ENCODE peak calls at places on chromosomes 11 and 22, in five cellular contexts. J is A549; W is naive thymus-derived CD4-positive, alpha-beta T cell; H is neural progenitor cell; N is endodermal cell. G is an unnamed sample. For H3K9me3, the result is how much of the 10 kb centered on the place peaks cover.

GRCh38 chr11:92707173-92707619 is 262.3 kb upstream of the MTNR1B start:
- DNase-seq in W (no peak), J (no peak), H (peak), N (no peak), G (no peak)

GRCh38 chr11:74846770-74847169 is 98.1 kb downstream of the RNF169 start:
- DNase-seq in N (no peak), J (no peak), H (no peak), W (no peak), G (no peak)

GRCh38 chr11:94869186-94869585 is 101.0 kb downstream of the AMOTL1 start:
- DNase-seq in N (peak), H (no peak), J (no peak), W (no peak), G (no peak)

GRCh38 chr11:27471588-27472397 is 797 bp downstream of the LGR4 start:
- DNase-seq in H (peak), N (peak), W (peak), J (peak), G (no peak)

GRCh38 chr22:31238057-31238456 is 26.0 kb downstream of the LIMK2 start:
- DNase-seq in W (no peak), H (no peak), N (no peak), J (no peak), G (no peak)

GRCh38 chr11:125935629-125936199 is 10.1 kb upstream of the VSIG10L2 start:
- DNase-seq in N (no peak), W (no peak), H (no peak), J (no peak), G (no peak)

GRCh38 chr11:60887531-60887930 is 18.9 kb downstream of the PRPF19 start:
- DNase-seq in W (no peak), N (peak), H (peak), J (peak), G (peak)

GRCh38 chr11:116901211-116901610 is 63.8 kb upstream of the APOA1 start:
- DNase-seq in J (no peak), H (no peak), N (no peak), W (no peak), G (no peak)

GRCh38 chr11:66124564-66124963 is 54.5 kb downstream of the PACS1 start:
- DNase-seq in W (no peak), J (peak), H (no peak), N (no peak), G (no peak)

GRCh38 chr11:61652135-61652534 is 28.1 kb upstream of the DAGLA start:
- DNase-seq in W (no peak), J (no peak), N (no peak), H (no peak), G (no peak)

GRCh38 chr11:67032830-67033555 is 10.1 kb downstream of the SYT12 start:
- DNase-seq in W (no peak), J (peak), H (no peak), N (peak), G (no peak)

GRCh38 chr11:109480251-109480650 is 58.3 kb downstream of the C11orf87 start:
- DNase-seq in H (peak), N (peak), J (no peak), W (no peak), G (no peak)

GRCh38 chr11:73218830-73219215 is 742 bp downstream of the P2RY2 start:
- DNase-seq in W (no peak), N (no peak), J (no peak), H (peak), G (no peak)

GRCh38 chr11:2304156-2305139 is 2.6 kb downstream of the TSPAN32 start:
- DNase-seq in H (no peak), N (peak), J (no peak), W (no peak), G (no peak)

GRCh38 chr11:35039076-35039475 is 99.9 kb upstream of the CD44 start:
- DNase-seq in H (no peak), W (no peak), N (no peak), J (no peak), G (no peak)

GRCh38 chr11:65435981-65436411 is 13.4 kb downstream of the NEAT1 start:
- DNase-seq in W (no peak), H (no peak), N (no peak), J (peak), G (no peak)

GRCh38 chr11:110141812-110142211 is 48.6 kb downstream of the ZC3H12C start:
- DNase-seq in W (no peak), H (no peak), N (no peak), J (no peak), G (no peak)

GRCh38 chr22:46738961-46739870 is 1.2 kb upstream of the CERK start:
- DNase-seq in H (peak), W (peak), J (peak), N (peak), G (peak)

GRCh38 chr22:37020192-37020479 is 594 bp downstream of the MPST start:
- DNase-seq in J (peak), H (no peak), W (no peak), N (no peak), G (peak)

GRCh38 chr22:45226681-45227186 is 14.0 kb downstream of the KIAA0930 start:
- DNase-seq in J (no peak), N (peak), H (no peak), W (no peak), G (no peak)

DNA sequence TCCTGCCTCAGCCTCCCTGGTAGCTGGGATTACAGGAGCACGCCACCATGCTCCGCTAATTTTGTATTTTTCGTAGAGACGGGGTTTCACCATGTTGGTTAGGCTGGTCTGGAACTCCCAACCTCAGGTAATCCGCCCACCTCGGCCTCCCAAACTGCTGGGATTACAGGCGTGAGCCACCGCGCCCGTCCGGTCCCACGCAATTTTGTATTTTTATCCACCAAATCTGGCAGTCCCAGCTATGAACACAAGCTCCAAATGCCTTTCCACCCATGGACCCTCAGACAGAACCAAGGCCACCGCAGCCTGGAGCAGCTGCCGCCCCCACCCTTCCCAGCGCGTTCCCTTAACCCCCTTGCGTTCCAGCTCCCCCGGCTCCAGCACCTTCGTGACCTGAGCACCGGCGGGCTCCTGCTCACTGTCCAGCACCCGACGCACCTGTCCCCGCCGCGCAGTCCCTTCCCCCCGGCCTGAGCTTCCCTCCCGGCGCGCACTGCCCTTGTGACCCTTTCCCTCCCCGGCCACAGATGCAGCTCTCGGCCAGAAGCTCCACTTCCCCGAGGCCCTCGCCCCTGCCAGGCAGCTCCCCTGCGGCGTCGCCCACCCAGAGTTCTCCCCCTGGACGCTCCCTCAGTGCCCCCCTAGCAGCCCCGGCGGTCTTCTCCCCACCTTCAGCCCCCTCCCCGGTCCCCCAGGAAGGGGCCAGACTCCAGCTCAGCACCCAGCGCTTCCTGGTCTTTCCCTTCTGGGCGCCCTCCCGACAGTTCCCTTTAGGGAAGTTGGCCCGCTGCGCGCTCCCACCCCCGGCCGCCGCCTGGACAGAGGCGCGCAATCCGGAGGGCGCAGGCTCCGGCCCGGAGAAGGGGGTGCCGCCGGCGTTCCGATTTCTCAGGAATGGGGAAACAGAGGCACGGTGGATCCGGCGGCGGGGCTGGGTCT is 5.6 kb upstream of the ZBED4 start:
- DNase-seq in H (peak), N (peak), W (no peak), J (no peak), G (no peak)
- H3K4me3 ChIP-seq in H (peak), N (peak), W (no peak), J (peak), G (no peak)

GRCh38 chr22:47919893-47920292 is 1157.4 kb downstream of the TBC1D22A start:
- DNase-seq in W (no peak), J (no peak), N (no peak), H (no peak), G (no peak)

GRCh38 chr22:47921906-47922305 is 1159.5 kb downstream of the TBC1D22A start:
- DNase-seq in N (no peak), J (no peak), W (no peak), H (no peak), G (peak)

GRCh38 chr22:47918276-47918928 is 1156.0 kb downstream of the TBC1D22A start:
- DNase-seq in N (no peak), W (no peak), J (no peak), H (no peak), G (peak)

GRCh38 chr22:47918936-47919505 is 1156.6 kb downstream of the TBC1D22A start:
- DNase-seq in H (peak), N (no peak), J (no peak), W (no peak), G (peak)

GRCh38 chr22:47920380-47920959 is 1158.0 kb downstream of the TBC1D22A start:
- DNase-seq in J (no peak), W (no peak), H (no peak), N (no peak), G (no peak)
- H3K9me3 ChIP-seq in J (under half), W (under half), H (under half), N (under half), G (under half)

GRCh38 chr22:50269573-50270301 is 443 bp downstream of the MAPK11 start:
- DNase-seq in H (no peak), N (peak), J (no peak), W (no peak), G (peak)

GRCh38 chr22:50271519-50271970 is 1.4 kb upstream of the MAPK11 start:
- DNase-seq in J (peak), W (no peak), H (peak), N (peak), G (peak)

GRCh38 chr22:50268655-50269113 is 1.5 kb downstream of the MAPK11 start:
- DNase-seq in H (no peak), J (no peak), W (no peak), N (no peak), G (no peak)

GRCh38 chr22:50271011-50271394 is 823 bp upstream of the MAPK11 start:
- DNase-seq in W (no peak), H (no peak), J (no peak), N (no peak), G (no peak)

GRCh38 chr22:50270302-50271010 is at the start of gene MAPK11:
- DNase-seq in H (peak), W (peak), J (peak), N (peak), G (peak)
- H3K4me3 ChIP-seq in H (peak), W (peak), J (peak), N (peak), G (peak)

GRCh38 chr22:49295851-49296560 is 531.7 kb downstream of the BRD1 start:
- DNase-seq in W (no peak), N (peak), J (no peak), H (no peak), G (no peak)

GRCh38 chr22:49295465-49295743 is 532.3 kb downstream of the BRD1 start:
- DNase-seq in N (no peak), J (no peak), H (no peak), W (no peak), G (no peak)

GRCh38 chr22:49296561-49296960 is 531.1 kb downstream of the BRD1 start:
- DNase-seq in N (peak), W (no peak), J (no peak), H (no peak), G (no peak)

GRCh38 chr22:49292909-49293308 is 534.8 kb downstream of the BRD1 start:
- DNase-seq in W (no peak), J (no peak), N (no peak), H (no peak), G (no peak)

GRCh38 chr22:49294656-49295464 is 532.8 kb downstream of the BRD1 start:
- DNase-seq in J (no peak), H (no peak), N (no peak), W (no peak), G (no peak)
- H3K9me3 ChIP-seq in J (under half), H (under half), N (under half), W (under half), G (under half)

DNA sequence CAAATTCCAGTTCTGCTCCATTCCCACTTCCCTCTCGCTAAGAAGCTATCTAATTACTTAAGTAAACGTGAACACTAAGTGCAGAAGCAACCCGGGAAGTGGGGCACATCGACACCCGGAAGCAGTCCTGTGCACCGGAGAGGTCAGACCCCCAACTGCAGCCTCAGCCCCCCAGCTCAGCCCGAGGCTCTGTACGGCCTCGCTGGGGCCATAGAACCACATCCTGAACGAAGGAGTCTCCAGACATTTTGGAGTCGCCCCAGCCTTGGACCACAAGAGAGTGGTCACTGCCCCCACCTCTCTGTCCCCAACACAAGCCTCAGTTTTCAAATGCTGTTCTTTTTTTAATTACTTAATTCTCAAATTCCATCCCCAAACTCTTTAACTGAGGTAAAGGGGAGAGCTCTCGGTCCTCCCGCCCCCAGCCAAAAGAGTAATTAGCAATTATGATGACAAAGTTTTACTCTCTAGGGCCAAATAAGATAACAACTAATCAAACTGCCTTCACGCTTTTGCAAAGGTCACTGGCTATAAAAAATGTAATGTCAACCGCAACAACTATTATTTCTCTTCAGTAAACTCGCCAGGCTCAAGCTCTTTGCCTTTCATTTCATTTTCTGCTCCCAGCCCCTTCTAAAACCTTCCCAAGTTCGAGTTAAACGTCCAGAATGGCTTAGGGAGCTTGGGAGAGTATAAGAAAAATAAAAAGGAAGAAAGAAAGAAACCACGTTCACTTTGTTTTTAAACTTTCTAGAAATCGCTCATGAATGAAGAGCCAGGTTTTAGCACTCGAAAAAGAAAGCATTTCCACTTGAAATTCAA is 2.2 kb downstream of the PAX6 start:
- DNase-seq in J (no peak), N (peak), H (peak), W (no peak), G (no peak)
- H3K4me3 ChIP-seq in J (no peak), N (peak), H (peak), W (no peak), G (no peak)

DNA sequence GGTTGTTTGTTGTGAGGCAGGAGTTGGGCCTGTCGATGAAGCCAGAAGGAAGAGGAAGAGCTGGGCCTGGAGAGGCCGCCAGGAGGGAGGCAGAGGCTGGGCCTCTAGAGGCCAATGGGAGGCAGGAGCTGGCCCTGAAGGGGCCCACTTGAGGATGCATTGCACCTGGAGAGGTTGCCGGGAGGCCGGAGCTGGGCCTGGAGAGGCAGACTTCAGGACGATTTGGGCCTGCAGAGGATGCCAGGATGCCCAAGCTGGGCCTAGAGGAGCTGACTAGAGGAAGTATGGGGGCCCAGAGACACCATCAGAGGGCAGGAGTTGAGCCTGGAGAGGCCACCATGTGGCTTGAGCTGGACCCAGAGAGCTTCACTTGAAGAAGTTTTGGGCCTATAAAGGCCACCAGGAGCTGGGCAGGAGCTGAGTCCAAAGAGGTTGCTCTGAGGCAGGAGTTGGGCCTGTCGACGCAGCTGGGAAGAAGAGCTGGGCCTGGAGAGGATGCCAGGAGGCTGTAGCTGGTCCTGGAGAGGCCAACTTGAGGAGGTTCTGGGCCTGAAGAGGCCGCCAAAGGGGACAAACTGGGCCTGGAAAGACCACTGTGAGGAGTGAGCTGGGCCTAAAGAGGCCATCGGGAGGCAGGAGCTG is 39.0 kb downstream of the OR4C45 start:
- DNase-seq in W (no peak), J (no peak), N (no peak), H (no peak), G (no peak)
- H3K9me3 ChIP-seq in W (under half), J (under half), N (under half), H (under half), G (under half)

DNA sequence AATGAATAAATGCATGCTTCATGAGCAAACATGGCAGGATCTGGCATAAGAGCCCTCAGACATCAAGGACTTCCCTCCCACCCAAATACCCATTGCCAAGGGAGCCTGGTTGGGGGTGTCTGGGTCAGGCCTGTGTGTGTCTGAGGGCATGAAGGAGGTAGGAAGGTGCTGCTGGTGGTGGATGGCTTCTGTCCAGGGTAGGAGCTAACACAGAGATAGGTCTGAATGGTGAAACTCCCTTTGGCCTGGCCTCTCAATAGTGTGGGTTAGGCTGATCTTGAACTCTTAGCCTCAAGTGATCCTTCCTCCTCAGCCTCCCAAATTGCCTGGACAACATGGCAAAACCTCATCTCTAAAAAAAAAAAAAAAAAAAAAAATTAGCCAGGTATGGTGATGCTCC is 2.8 kb downstream of the AMPD3 start:
- DNase-seq in J (no peak), N (peak), H (no peak), W (no peak), G (peak)
- H3K4me3 ChIP-seq in J (no peak), N (no peak), H (no peak), W (no peak), G (peak)

G was measured in OCI-LY7.